ENCODE peak calls at places on chromosomes 12 and 14, in four cellular contexts. U, X, C and N are unnamed samples.

GRCh38 chr12:113587720-113588119 is 116.0 kb upstream of the LHX5 start:
- DNase-seq in U (no peak), C (no peak), X (no peak), N (no peak)

GRCh38 chr12:120199595-120200306 is 1.2 kb downstream of the RPLP0 start:
- DNase-seq in U (no peak), C (peak), X (peak), N (peak)

GRCh38 chr12:107884769-107885694 is 110.5 kb downstream of the ASCL4 start:
- DNase-seq in X (peak), U (no peak), C (peak), N (peak)

GRCh38 chr12:54759751-54760150 is 94.6 kb upstream of the MUCL1 start:
- DNase-seq in U (peak), X (no peak), C (no peak), N (peak)

GRCh38 chr14:98925362-98926040 is 346.5 kb downstream of the BCL11B start:
- DNase-seq in X (no peak), C (no peak), U (no peak), N (no peak)

GRCh38 chr14:85483037-85483436 is 46.9 kb upstream of the FLRT2 start:
- DNase-seq in C (no peak), U (no peak), X (peak), N (no peak)

GRCh38 chr12:124517260-124518050 is 50.0 kb downstream of the NCOR2 start:
- DNase-seq in C (no peak), U (no peak), X (peak), N (peak)

GRCh38 chr12:69430942-69431603 is 39.1 kb upstream of the FRS2 start:
- DNase-seq in C (no peak), X (no peak), U (no peak), N (no peak)

GRCh38 chr12:39892146-39892545 is 213.7 kb downstream of the SLC2A13 start:
- DNase-seq in U (peak), C (no peak), X (no peak), N (no peak)

GRCh38 chr14:103808403-103809001 is 38.9 kb downstream of the PPP1R13B start:
- DNase-seq in U (no peak), X (peak), C (peak), N (peak)

GRCh38 chr12:2886768-2887450 is 3.8 kb upstream of the TULP3 start:
- DNase-seq in C (no peak), U (no peak), X (no peak), N (no peak)

GRCh38 chr14:22474730-22475351 is 114.2 kb downstream of the DAD1 start:
- DNase-seq in C (no peak), X (peak), U (no peak), N (peak)

GRCh38 chr14:105095236-105095805 is 30.1 kb upstream of the GPR132 start:
- DNase-seq in X (no peak), C (no peak), U (no peak), N (no peak)

GRCh38 chr14:85301506-85301905 is 228.4 kb upstream of the FLRT2 start:
- DNase-seq in C (no peak), U (no peak), X (no peak), N (no peak)

GRCh38 chr12:27711312-27711682 is 665 bp downstream of the MRPS35 start:
- DNase-seq in U (no peak), C (no peak), X (no peak), N (no peak)

GRCh38 chr12:25670076-25671055 is 117.3 kb upstream of the LMNTD1 start:
- DNase-seq in C (no peak), X (no peak), U (no peak), N (no peak)

GRCh38 chr14:37034410-37035285 is 137.8 kb downstream of the SLC25A21 start:
- DNase-seq in X (no peak), U (no peak), C (peak), N (no peak)

GRCh38 chr12:1184402-1184801 is 193.4 kb downstream of the ERC1 start:
- DNase-seq in X (peak), U (no peak), C (no peak), N (peak)

GRCh38 chr12:51910691-51911090 is 3.4 kb downstream of the ACVRL1 start:
- DNase-seq in C (no peak), U (no peak), X (peak), N (peak)

GRCh38 chr14:92360666-92361370 is 37.9 kb downstream of the SLC24A4 start:
- DNase-seq in C (no peak), X (no peak), U (no peak), N (no peak)

GRCh38 chr14:70394674-70395073 is 22.2 kb downstream of the SYNJ2BP start:
- DNase-seq in X (no peak), U (no peak), C (no peak), N (no peak)

GRCh38 chr14:28565345-28565744 is 201.2 kb upstream of the FOXG1 start:
- DNase-seq in C (no peak), X (no peak), U (no peak), N (no peak)